ENCODE peak calls at places on chromosome 19, in seven cellular contexts. One of them, this sample, is unnamed.

GRCh38 chr19:42409477-42409876 is 17.7 kb downstream of the LIPE start:
- DNase-seq in mucosa of descending colon: no peak
- DNase-seq in heart right ventricle: peak; percentile 64
- DNase-seq in body of pancreas: peak; percentile 46
- DNase-seq in uterus: no peak
- DNase-seq in A549: no peak
- DNase-seq in colonic mucosa: no peak
- DNase-seq in this sample: no peak

GRCh38 chr19:58399903-58400637 is 4.6 kb downstream of the RNF225 start:
- DNase-seq in uterus: no peak
- DNase-seq in colonic mucosa: no peak
- DNase-seq in heart right ventricle: no peak
- DNase-seq in body of pancreas: no peak
- DNase-seq in A549: no peak
- DNase-seq in mucosa of descending colon: no peak
- DNase-seq in this sample: no peak

GRCh38 chr19:38042132-38042531 is 135.1 kb downstream of the SIPA1L3 start:
- DNase-seq in heart right ventricle: no peak
- DNase-seq in mucosa of descending colon: no peak
- DNase-seq in body of pancreas: no peak
- DNase-seq in uterus: no peak
- DNase-seq in colonic mucosa: no peak
- DNase-seq in A549: no peak
- DNase-seq in this sample: no peak

GRCh38 chr19:50435627-50436026 is 2.9 kb downstream of the MYBPC2 start:
- DNase-seq in uterus: no peak
- DNase-seq in A549: no peak
- DNase-seq in colonic mucosa: no peak
- DNase-seq in body of pancreas: no peak
- DNase-seq in heart right ventricle: no peak
- DNase-seq in mucosa of descending colon: no peak
- DNase-seq in this sample: no peak

GRCh38 chr19:8023371-8023770 is 17.9 kb upstream of the ELAVL1 start:
- DNase-seq in heart right ventricle: no peak
- DNase-seq in body of pancreas: no peak
- DNase-seq in uterus: no peak
- DNase-seq in mucosa of descending colon: no peak
- DNase-seq in colonic mucosa: no peak
- DNase-seq in A549: no peak
- DNase-seq in this sample: no peak

GRCh38 chr19:41398042-41398403 is 405 bp downstream of the BCKDHA start:
- DNase-seq in body of pancreas: no peak
- DNase-seq in heart right ventricle: no peak
- DNase-seq in mucosa of descending colon: no peak
- DNase-seq in colonic mucosa: no peak
- DNase-seq in uterus: no peak
- DNase-seq in A549: no peak
- DNase-seq in this sample: no peak

GRCh38 chr19:41811036-41811435 is 14.6 kb downstream of the CEACAM3 start:
- DNase-seq in heart right ventricle: no peak
- DNase-seq in mucosa of descending colon: no peak
- DNase-seq in A549: no peak
- DNase-seq in body of pancreas: peak; percentile 54
- DNase-seq in uterus: no peak
- DNase-seq in colonic mucosa: no peak
- DNase-seq in this sample: no peak

GRCh38 chr19:30047355-30047895 is 105.4 kb downstream of the URI1 start:
- DNase-seq in heart right ventricle: no peak
- DNase-seq in uterus: no peak
- DNase-seq in mucosa of descending colon: peak; percentile 18
- DNase-seq in A549: no peak
- DNase-seq in colonic mucosa: peak; percentile 39
- DNase-seq in body of pancreas: no peak
- DNase-seq in this sample: no peak

GRCh38 chr19:10222201-10222890 is 8.8 kb downstream of the S1PR2 start:
- DNase-seq in colonic mucosa: no peak
- DNase-seq in body of pancreas: no peak
- DNase-seq in uterus: no peak
- DNase-seq in A549: no peak
- DNase-seq in heart right ventricle: no peak
- DNase-seq in mucosa of descending colon: no peak
- DNase-seq in this sample: no peak

GRCh38 chr19:30096596-30097370 is 154.7 kb downstream of the URI1 start:
- DNase-seq in colonic mucosa: no peak
- DNase-seq in body of pancreas: no peak
- DNase-seq in heart right ventricle: no peak
- DNase-seq in uterus: no peak
- DNase-seq in mucosa of descending colon: no peak
- DNase-seq in A549: no peak
- DNase-seq in this sample: no peak

GRCh38 chr19:31285744-31286143 is 63.5 kb downstream of the TSHZ3 start:
- DNase-seq in body of pancreas: no peak
- DNase-seq in uterus: peak; percentile 42
- DNase-seq in mucosa of descending colon: no peak
- DNase-seq in heart right ventricle: no peak
- DNase-seq in A549: no peak
- DNase-seq in colonic mucosa: no peak
- DNase-seq in this sample: peak; percentile 6

GRCh38 chr19:45640849-45641273 is 1.7 kb upstream of the EML2 start:
- DNase-seq in mucosa of descending colon: no peak
- DNase-seq in colonic mucosa: peak; percentile 68
- DNase-seq in A549: no peak
- DNase-seq in uterus: no peak
- DNase-seq in body of pancreas: no peak
- DNase-seq in heart right ventricle: peak; percentile 23
- DNase-seq in this sample: no peak

GRCh38 chr19:8021374-8021773 is 15.9 kb upstream of the ELAVL1 start:
- DNase-seq in uterus: no peak
- DNase-seq in body of pancreas: no peak
- DNase-seq in heart right ventricle: no peak
- DNase-seq in mucosa of descending colon: no peak
- DNase-seq in colonic mucosa: no peak
- DNase-seq in A549: no peak
- DNase-seq in this sample: no peak

GRCh38 chr19:30897553-30897952 is 451.7 kb downstream of the TSHZ3 start:
- DNase-seq in A549: no peak
- DNase-seq in colonic mucosa: no peak
- DNase-seq in mucosa of descending colon: no peak
- DNase-seq in heart right ventricle: no peak
- DNase-seq in body of pancreas: no peak
- DNase-seq in uterus: no peak
- DNase-seq in this sample: no peak

GRCh38 chr19:29708553-29709439 is 6.3 kb downstream of the C19orf12 start:
- DNase-seq in body of pancreas: no peak
- DNase-seq in uterus: no peak
- DNase-seq in colonic mucosa: peak; percentile 40
- DNase-seq in mucosa of descending colon: peak; percentile 47
- DNase-seq in A549: no peak
- DNase-seq in heart right ventricle: peak; percentile 42
- DNase-seq in this sample: no peak

GRCh38 chr19:30225615-30226463 is 146.3 kb upstream of the ZNF536 start:
- DNase-seq in mucosa of descending colon: no peak
- DNase-seq in colonic mucosa: no peak
- DNase-seq in body of pancreas: no peak
- DNase-seq in uterus: no peak
- DNase-seq in heart right ventricle: no peak
- DNase-seq in A549: no peak
- DNase-seq in this sample: no peak

GRCh38 chr19:30085394-30085793 is 143.4 kb downstream of the URI1 start:
- DNase-seq in uterus: no peak
- DNase-seq in A549: peak; percentile 25
- DNase-seq in mucosa of descending colon: no peak
- DNase-seq in body of pancreas: peak; percentile 27
- DNase-seq in heart right ventricle: no peak
- DNase-seq in colonic mucosa: no peak
- DNase-seq in this sample: no peak

GRCh38 chr19:45615795-45616708 is 14.0 kb upstream of the GPR4 start:
- DNase-seq in heart right ventricle: peak; percentile 81
- DNase-seq in body of pancreas: peak; percentile 96
- DNase-seq in mucosa of descending colon: peak; percentile 97
- DNase-seq in colonic mucosa: peak; percentile 96
- DNase-seq in uterus: peak; percentile 86
- DNase-seq in A549: peak; percentile 97
- DNase-seq in this sample: peak; percentile 78

GRCh38 chr19:2083174-2083854 is 12.8 kb downstream of the MOB3A start:
- DNase-seq in colonic mucosa: no peak
- DNase-seq in uterus: peak; percentile 25
- DNase-seq in mucosa of descending colon: no peak
- DNase-seq in A549: no peak
- DNase-seq in heart right ventricle: no peak
- DNase-seq in body of pancreas: no peak
- DNase-seq in this sample: no peak

GRCh38 chr19:2477732-2478191 is 1.8 kb downstream of the GADD45B start:
- DNase-seq in mucosa of descending colon: peak; percentile 37
- DNase-seq in uterus: peak; percentile 40
- DNase-seq in heart right ventricle: no peak
- DNase-seq in colonic mucosa: peak; percentile 61
- DNase-seq in A549: peak; percentile 63
- DNase-seq in body of pancreas: no peak
- DNase-seq in this sample: no peak

GRCh38 chr19:43337737-43338136 is 15.7 kb upstream of the CD177 start:
- DNase-seq in heart right ventricle: no peak
- DNase-seq in uterus: no peak
- DNase-seq in colonic mucosa: peak; percentile 71
- DNase-seq in mucosa of descending colon: peak; percentile 66
- DNase-seq in A549: no peak
- DNase-seq in body of pancreas: no peak
- DNase-seq in this sample: no peak

GRCh38 chr19:10315335-10316214 is at the start of gene FDX2:
- DNase-seq in A549: peak; percentile 76
- DNase-seq in body of pancreas: peak; percentile 92
- DNase-seq in heart right ventricle: peak; percentile 92
- DNase-seq in mucosa of descending colon: peak; percentile 95
- DNase-seq in colonic mucosa: peak; percentile 95
- DNase-seq in uterus: peak; percentile 78
- DNase-seq in this sample: peak; percentile 92

GRCh38 chr19:45402469-45403070 is 2.3 kb downstream of the PPP1R13L start:
- DNase-seq in heart right ventricle: peak; percentile 63
- DNase-seq in A549: peak; percentile 85
- DNase-seq in colonic mucosa: peak; percentile 72
- DNase-seq in mucosa of descending colon: peak; percentile 52
- DNase-seq in uterus: no peak
- DNase-seq in body of pancreas: peak; percentile 69
- DNase-seq in this sample: no peak

GRCh38 chr19:48900477-48901452 is 653 bp downstream of the NUCB1 start:
- DNase-seq in uterus: no peak
- DNase-seq in A549: peak; percentile 64
- DNase-seq in mucosa of descending colon: no peak
- DNase-seq in colonic mucosa: no peak
- DNase-seq in heart right ventricle: no peak
- DNase-seq in body of pancreas: no peak
- DNase-seq in this sample: no peak

GRCh38 chr19:41299046-41299754 is 10.8 kb upstream of the CCDC97 start:
- DNase-seq in body of pancreas: peak; percentile 64
- DNase-seq in colonic mucosa: no peak
- DNase-seq in heart right ventricle: no peak
- DNase-seq in uterus: no peak
- DNase-seq in A549: no peak
- DNase-seq in mucosa of descending colon: no peak
- DNase-seq in this sample: no peak

GRCh38 chr19:42601811-42602443 is 7.2 kb upstream of the CEACAM8 start:
- DNase-seq in body of pancreas: no peak
- DNase-seq in colonic mucosa: no peak
- DNase-seq in heart right ventricle: no peak
- DNase-seq in uterus: no peak
- DNase-seq in A549: peak; percentile 31
- DNase-seq in mucosa of descending colon: peak; percentile 67
- DNase-seq in this sample: peak; percentile 69

GRCh38 chr19:43524922-43525835 is 1.8 kb downstream of the ETHE1 start:
- DNase-seq in uterus: peak; percentile 50
- DNase-seq in body of pancreas: peak; percentile 72
- DNase-seq in mucosa of descending colon: peak; percentile 87
- DNase-seq in colonic mucosa: peak; percentile 92
- DNase-seq in heart right ventricle: peak; percentile 43
- DNase-seq in A549: peak; percentile 85
- DNase-seq in this sample: peak; percentile 89

GRCh38 chr19:13118424-13119193 is 545 bp downstream of the NACC1 start:
- DNase-seq in A549: peak; percentile 47
- DNase-seq in body of pancreas: peak; percentile 45
- DNase-seq in colonic mucosa: peak; percentile 64
- DNase-seq in heart right ventricle: peak; percentile 45
- DNase-seq in mucosa of descending colon: peak; percentile 62
- DNase-seq in uterus: peak; percentile 42
- DNase-seq in this sample: peak; percentile 82
- H3K4me1 ChIP-seq in A549: peaks cover 25% of the 10 kb centered on the region
- H3K4me1 ChIP-seq in body of pancreas: peaks cover 36% of the 10 kb centered on the region
- H3K4me1 ChIP-seq in colonic mucosa: peaks cover 16% of the 10 kb centered on the region
- H3K4me1 ChIP-seq in heart right ventricle: peaks cover 49% of the 10 kb centered on the region
- H3K4me1 ChIP-seq in mucosa of descending colon: peaks cover 23% of the 10 kb centered on the region
- H3K4me1 ChIP-seq in uterus: peaks cover 26% of the 10 kb centered on the region
- H3K4me1 ChIP-seq in this sample: no peaks in the 10 kb centered on the region

GRCh38 chr19:55165952-55166529 is 372 bp downstream of the DNAAF3 start:
- DNase-seq in mucosa of descending colon: peak; percentile 67
- DNase-seq in A549: peak; percentile 95
- DNase-seq in uterus: peak; percentile 45
- DNase-seq in body of pancreas: peak; percentile 81
- DNase-seq in colonic mucosa: peak; percentile 56
- DNase-seq in heart right ventricle: peak; percentile 54
- DNase-seq in this sample: peak; percentile 87
- TF ChIP-seq CTCF in mucosa of descending colon: no peak
- TF ChIP-seq CTCF in A549: peak; percentile 97
- TF ChIP-seq CTCF in uterus: peak; percentile 38
- TF ChIP-seq CTCF in body of pancreas: peak; percentile 20
- TF ChIP-seq CTCF in colonic mucosa: peak; percentile 27
- TF ChIP-seq CTCF in heart right ventricle: peak; percentile 53
- TF ChIP-seq CTCF in this sample: peak; percentile 97

DNA sequence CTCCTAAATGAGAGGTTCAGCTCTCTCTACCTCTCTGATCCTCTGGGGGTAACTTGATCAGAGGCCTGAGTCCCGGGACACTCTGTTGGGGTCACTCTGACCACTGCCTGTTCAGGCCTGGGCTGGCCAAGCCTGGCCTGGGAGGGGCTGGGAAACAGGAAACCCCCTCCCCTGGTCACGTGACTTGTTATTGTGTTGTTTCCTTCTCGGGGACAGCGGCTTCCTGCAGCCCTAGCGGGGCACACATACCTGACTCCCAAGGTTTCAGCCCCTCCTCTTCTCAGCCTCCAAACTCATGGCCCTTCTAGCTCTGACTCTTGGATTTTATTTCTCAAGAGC is at the start of gene USHBP1:
- DNase-seq in A549: no peak
- DNase-seq in heart right ventricle: peak; percentile 56
- DNase-seq in uterus: peak; percentile 63
- DNase-seq in mucosa of descending colon: peak; percentile 19
- DNase-seq in colonic mucosa: no peak
- DNase-seq in body of pancreas: no peak
- DNase-seq in this sample: no peak
- H3K4me3 ChIP-seq in A549: no peak within 1 kb of the TSS
- H3K4me3 ChIP-seq in heart right ventricle: peak within 1 kb of the TSS; percentile 63
- H3K4me3 ChIP-seq in uterus: peak within 1 kb of the TSS; percentile 15
- H3K4me3 ChIP-seq in mucosa of descending colon: no peak within 1 kb of the TSS
- H3K4me3 ChIP-seq in colonic mucosa: no peak within 1 kb of the TSS
- H3K4me3 ChIP-seq in body of pancreas: no peak within 1 kb of the TSS
- H3K4me3 ChIP-seq in this sample: no peak within 1 kb of the TSS

GRCh38 chr19:55621673-55622231 is 2.6 kb downstream of the ZNF784 start:
- DNase-seq in heart right ventricle: peak; percentile 27
- DNase-seq in mucosa of descending colon: no peak
- DNase-seq in body of pancreas: no peak
- DNase-seq in colonic mucosa: no peak
- DNase-seq in A549: no peak
- DNase-seq in uterus: no peak
- DNase-seq in this sample: no peak
- H3K4me1 ChIP-seq in heart right ventricle: peaks cover 18% of the 10 kb centered on the region
- H3K4me1 ChIP-seq in mucosa of descending colon: peaks cover 4% of the 10 kb centered on the region
- H3K4me1 ChIP-seq in body of pancreas: peaks cover 13% of the 10 kb centered on the region
- H3K4me1 ChIP-seq in colonic mucosa: peaks cover 4% of the 10 kb centered on the region
- H3K4me1 ChIP-seq in A549: peaks cover 7% of the 10 kb centered on the region
- H3K4me1 ChIP-seq in uterus: no peaks in the 10 kb centered on the region
- H3K4me1 ChIP-seq in this sample: no peaks in the 10 kb centered on the region

This sample was measured in Caco-2.